ENCODE peak calls at places on chromosomes 11 and 22, in four cellular contexts. One of them, this sample, is unnamed.

GRCh38 chr11:124977006-124977405 is 23.0 kb downstream of the CCDC15 start:
- DNase-seq in mesenchymal stem cell: no peak
- DNase-seq in fibroblast of lung: peak; percentile 18
- DNase-seq in hepatocyte: no peak
- DNase-seq in this sample: no peak

GRCh38 chr11:23765862-23766261 is 731.0 kb upstream of the LUZP2 start:
- DNase-seq in mesenchymal stem cell: peak; percentile 18
- DNase-seq in fibroblast of lung: peak; percentile 28
- DNase-seq in hepatocyte: no peak
- DNase-seq in this sample: no peak

GRCh38 chr11:33515347-33515746 is 185.3 kb downstream of the C11orf91 start:
- DNase-seq in mesenchymal stem cell: no peak
- DNase-seq in fibroblast of lung: no peak
- DNase-seq in hepatocyte: no peak
- DNase-seq in this sample: no peak

GRCh38 chr22:43750751-43751150 is 61.4 kb downstream of the EFCAB6 start:
- DNase-seq in mesenchymal stem cell: no peak
- DNase-seq in fibroblast of lung: no peak
- DNase-seq in hepatocyte: no peak
- DNase-seq in this sample: no peak

GRCh38 chr22:44336962-44337657 is 24.4 kb upstream of the SHISAL1 start:
- DNase-seq in mesenchymal stem cell: no peak
- DNase-seq in fibroblast of lung: no peak
- DNase-seq in hepatocyte: no peak
- DNase-seq in this sample: no peak

GRCh38 chr22:17988800-17989513 is 35.4 kb downstream of the MICAL3 start:
- DNase-seq in mesenchymal stem cell: no peak
- DNase-seq in fibroblast of lung: no peak
- DNase-seq in hepatocyte: no peak
- DNase-seq in this sample: no peak

GRCh38 chr11:27973851-27974536 is 134.0 kb downstream of the KIF18A start:
- DNase-seq in mesenchymal stem cell: peak; percentile 24
- DNase-seq in fibroblast of lung: no peak
- DNase-seq in hepatocyte: no peak
- DNase-seq in this sample: no peak

GRCh38 chr11:65540290-65541092 is 15.6 kb downstream of the SCYL1 start:
- DNase-seq in mesenchymal stem cell: peak; percentile 90
- DNase-seq in fibroblast of lung: peak; percentile 89
- DNase-seq in hepatocyte: peak; percentile 94
- DNase-seq in this sample: peak; percentile 95

GRCh38 chr11:35103366-35104194 is 35.4 kb upstream of the CD44 start:
- DNase-seq in mesenchymal stem cell: peak; percentile 60
- DNase-seq in fibroblast of lung: no peak
- DNase-seq in hepatocyte: no peak
- DNase-seq in this sample: no peak

GRCh38 chr11:35617316-35617686 is 959 bp upstream of the FJX1 start:
- DNase-seq in mesenchymal stem cell: no peak
- DNase-seq in fibroblast of lung: no peak
- DNase-seq in hepatocyte: no peak
- DNase-seq in this sample: no peak

GRCh38 chr11:45832835-45833446 is 14.3 kb upstream of the CRY2 start:
- DNase-seq in mesenchymal stem cell: no peak
- DNase-seq in fibroblast of lung: no peak
- DNase-seq in hepatocyte: no peak
- DNase-seq in this sample: no peak

GRCh38 chr11:92675303-92675702 is 294.1 kb upstream of the MTNR1B start:
- DNase-seq in mesenchymal stem cell: no peak
- DNase-seq in fibroblast of lung: no peak
- DNase-seq in hepatocyte: no peak
- DNase-seq in this sample: no peak

GRCh38 chr11:14448229-14448628 is 51.4 kb downstream of the COPB1 start:
- DNase-seq in mesenchymal stem cell: no peak
- DNase-seq in fibroblast of lung: no peak
- DNase-seq in hepatocyte: no peak
- DNase-seq in this sample: no peak

GRCh38 chr11:10650166-10650565 is 43.4 kb downstream of the IRAG1 start:
- DNase-seq in mesenchymal stem cell: no peak
- DNase-seq in fibroblast of lung: no peak
- DNase-seq in hepatocyte: no peak
- DNase-seq in this sample: no peak

GRCh38 chr11:10648896-10649295 is 44.7 kb downstream of the IRAG1 start:
- DNase-seq in mesenchymal stem cell: no peak
- DNase-seq in fibroblast of lung: no peak
- DNase-seq in hepatocyte: no peak
- DNase-seq in this sample: no peak

GRCh38 chr11:10651579-10652361 is 41.8 kb downstream of the IRAG1 start:
- DNase-seq in mesenchymal stem cell: peak; percentile 67
- DNase-seq in fibroblast of lung: no peak
- DNase-seq in hepatocyte: no peak
- DNase-seq in this sample: no peak

GRCh38 chr11:10653242-10653641 is 40.3 kb downstream of the IRAG1 start:
- DNase-seq in mesenchymal stem cell: no peak
- DNase-seq in fibroblast of lung: no peak
- DNase-seq in hepatocyte: no peak
- DNase-seq in this sample: no peak

DNA sequence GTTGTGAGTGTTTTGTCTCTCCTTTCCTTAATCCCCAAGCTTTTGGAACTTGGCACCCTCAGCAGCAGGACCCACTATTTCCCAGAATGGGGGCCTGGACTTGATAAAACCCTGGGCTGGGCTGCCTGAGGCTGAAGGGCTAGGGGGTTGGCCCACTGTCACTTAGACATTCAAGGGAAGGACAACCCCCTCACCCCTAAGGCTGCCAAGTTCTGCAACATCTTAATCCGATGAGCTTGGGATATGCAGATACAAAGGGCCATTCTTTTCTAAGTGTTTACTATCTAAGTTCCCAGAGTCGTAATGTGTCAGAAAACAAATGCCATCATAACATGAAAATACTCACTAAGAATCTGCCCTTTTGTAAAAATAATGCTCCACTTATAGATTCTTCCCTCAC is 42.9 kb downstream of the IRAG1 start:
- DNase-seq in mesenchymal stem cell: no peak
- DNase-seq in fibroblast of lung: no peak
- DNase-seq in hepatocyte: no peak
- DNase-seq in this sample: no peak
- H3K27ac ChIP-seq in mesenchymal stem cell: no peak overlapping the region
- H3K27ac ChIP-seq in fibroblast of lung: no peak overlapping the region
- H3K27ac ChIP-seq in hepatocyte: no peak overlapping the region
- H3K27ac ChIP-seq in this sample: no peak overlapping the region

GRCh38 chr11:101584129-101584515 is 315 bp upstream of the TRPC6 start:
- DNase-seq in mesenchymal stem cell: no peak
- DNase-seq in fibroblast of lung: no peak
- DNase-seq in hepatocyte: no peak
- DNase-seq in this sample: no peak
- H3K27ac ChIP-seq in mesenchymal stem cell: no peak overlapping the region
- H3K27ac ChIP-seq in fibroblast of lung: peak overlapping the region; percentile 55
- H3K27ac ChIP-seq in hepatocyte: no peak overlapping the region
- H3K27ac ChIP-seq in this sample: no peak overlapping the region

GRCh38 chr11:61120865-61121831 is 18.9 kb downstream of the CD5 start:
- DNase-seq in mesenchymal stem cell: peak; percentile 16
- DNase-seq in fibroblast of lung: peak; percentile 12
- DNase-seq in hepatocyte: peak; percentile 70
- DNase-seq in this sample: no peak
- H3K27ac ChIP-seq in mesenchymal stem cell: no peak overlapping the region
- H3K27ac ChIP-seq in fibroblast of lung: no peak overlapping the region
- H3K27ac ChIP-seq in hepatocyte: no peak overlapping the region
- H3K27ac ChIP-seq in this sample: no peak overlapping the region

GRCh38 chr22:33535937-33536875 is 384.1 kb downstream of the LARGE1 start:
- DNase-seq in mesenchymal stem cell: no peak
- DNase-seq in fibroblast of lung: no peak
- DNase-seq in hepatocyte: no peak
- DNase-seq in this sample: no peak
- H3K27ac ChIP-seq in mesenchymal stem cell: no peak overlapping the region
- H3K27ac ChIP-seq in fibroblast of lung: no peak overlapping the region
- H3K27ac ChIP-seq in hepatocyte: no peak overlapping the region
- H3K27ac ChIP-seq in this sample: no peak overlapping the region

GRCh38 chr22:36453266-36453607 is 28.2 kb downstream of the TXN2 start:
- DNase-seq in mesenchymal stem cell: no peak
- DNase-seq in fibroblast of lung: no peak
- DNase-seq in hepatocyte: no peak
- DNase-seq in this sample: no peak
- H3K27ac ChIP-seq in mesenchymal stem cell: no peak overlapping the region
- H3K27ac ChIP-seq in fibroblast of lung: no peak overlapping the region
- H3K27ac ChIP-seq in hepatocyte: no peak overlapping the region
- H3K27ac ChIP-seq in this sample: peak overlapping the region; percentile 72

GRCh38 chr11:11173316-11174025 is 179.6 kb downstream of the CSNK2A3 start:
- DNase-seq in mesenchymal stem cell: no peak
- DNase-seq in fibroblast of lung: no peak
- DNase-seq in hepatocyte: no peak
- DNase-seq in this sample: no peak

GRCh38 chr11:11178671-11179070 is 174.4 kb downstream of the CSNK2A3 start:
- DNase-seq in mesenchymal stem cell: peak; percentile 26
- DNase-seq in fibroblast of lung: no peak
- DNase-seq in hepatocyte: peak; percentile 13
- DNase-seq in this sample: no peak

GRCh38 chr11:11177156-11177808 is 175.8 kb downstream of the CSNK2A3 start:
- DNase-seq in mesenchymal stem cell: no peak
- DNase-seq in fibroblast of lung: no peak
- DNase-seq in hepatocyte: no peak
- DNase-seq in this sample: no peak

DNA sequence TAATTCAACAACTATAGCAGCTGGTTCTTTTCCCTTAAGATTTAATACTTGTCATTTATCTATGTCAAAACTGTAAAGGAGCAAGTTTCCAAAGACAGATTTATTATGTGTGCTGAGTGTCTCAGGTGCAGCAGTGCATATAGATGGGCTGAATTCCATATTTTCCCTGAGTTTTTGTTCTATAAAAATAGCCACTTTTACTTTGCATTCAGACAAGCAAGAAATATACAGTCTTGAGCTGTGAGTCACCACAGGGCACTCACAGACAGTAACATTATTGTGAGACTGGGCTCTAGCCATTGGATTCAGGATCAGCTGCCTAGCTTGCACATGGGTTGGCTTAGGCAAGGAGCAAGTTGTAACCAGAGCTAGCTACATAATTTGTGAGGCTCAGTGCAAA is 173.8 kb downstream of the CSNK2A3 start:
- DNase-seq in mesenchymal stem cell: peak; percentile 82
- DNase-seq in fibroblast of lung: peak; percentile 77
- DNase-seq in hepatocyte: peak; percentile 77
- DNase-seq in this sample: peak; percentile 78
- H3K27ac ChIP-seq in mesenchymal stem cell: peak overlapping the region; percentile 73
- H3K27ac ChIP-seq in fibroblast of lung: no peak overlapping the region
- H3K27ac ChIP-seq in hepatocyte: peak overlapping the region; percentile 70
- H3K27ac ChIP-seq in this sample: no peak overlapping the region

GRCh38 chr11:48114740-48115139 is 101.9 kb upstream of the OR4B1 start:
- DNase-seq in mesenchymal stem cell: no peak
- DNase-seq in fibroblast of lung: no peak
- DNase-seq in hepatocyte: no peak
- DNase-seq in this sample: no peak
- H3K27ac ChIP-seq in mesenchymal stem cell: no peak overlapping the region
- H3K27ac ChIP-seq in fibroblast of lung: no peak overlapping the region
- H3K27ac ChIP-seq in hepatocyte: no peak overlapping the region
- H3K27ac ChIP-seq in this sample: no peak overlapping the region

GRCh38 chr11:77027275-77027674 is 6.9 kb upstream of the B3GNT6 start:
- DNase-seq in mesenchymal stem cell: no peak
- DNase-seq in fibroblast of lung: no peak
- DNase-seq in hepatocyte: no peak
- DNase-seq in this sample: no peak

GRCh38 chr11:77029829-77030228 is 4.4 kb upstream of the B3GNT6 start:
- DNase-seq in mesenchymal stem cell: no peak
- DNase-seq in fibroblast of lung: no peak
- DNase-seq in hepatocyte: no peak
- DNase-seq in this sample: no peak

GRCh38 chr11:77031599-77031998 is 2.6 kb upstream of the B3GNT6 start:
- DNase-seq in mesenchymal stem cell: no peak
- DNase-seq in fibroblast of lung: no peak
- DNase-seq in hepatocyte: no peak
- DNase-seq in this sample: no peak

GRCh38 chr11:77035041-77035440 is 843 bp downstream of the B3GNT6 start:
- DNase-seq in mesenchymal stem cell: no peak
- DNase-seq in fibroblast of lung: no peak
- DNase-seq in hepatocyte: no peak
- DNase-seq in this sample: no peak

DNA sequence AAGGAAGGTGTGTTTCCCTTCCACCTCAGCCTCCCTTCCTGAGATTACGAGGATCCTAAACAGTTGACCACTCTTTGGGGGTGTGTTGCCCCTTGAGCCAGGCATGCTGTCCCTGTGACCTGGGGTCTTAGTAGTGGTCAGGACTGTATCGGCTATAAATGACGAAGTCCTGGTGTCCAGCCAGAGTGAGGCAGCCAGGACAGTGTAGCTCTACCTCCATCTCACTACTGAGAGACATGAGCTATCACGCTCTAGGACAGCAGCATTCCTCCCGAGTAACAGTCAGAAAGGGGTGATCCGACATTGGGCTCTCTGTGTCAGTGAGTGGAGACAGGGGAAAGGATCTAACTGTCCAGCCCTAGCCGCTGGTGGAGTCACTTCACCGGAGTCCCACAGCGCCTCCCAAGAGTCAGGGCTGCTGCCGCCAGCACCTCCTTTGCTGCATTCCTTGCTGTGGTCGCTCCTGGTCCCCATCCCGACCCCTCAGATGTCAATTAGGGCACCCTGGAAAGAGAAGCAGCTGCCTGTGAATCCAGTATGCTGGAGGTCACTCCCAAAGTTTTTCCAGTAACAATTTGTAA is 3.3 kb upstream of the B3GNT6 start:
- DNase-seq in mesenchymal stem cell: no peak
- DNase-seq in fibroblast of lung: no peak
- DNase-seq in hepatocyte: no peak
- DNase-seq in this sample: no peak
- H3K27ac ChIP-seq in mesenchymal stem cell: no peak overlapping the region
- H3K27ac ChIP-seq in fibroblast of lung: no peak overlapping the region
- H3K27ac ChIP-seq in hepatocyte: no peak overlapping the region
- H3K27ac ChIP-seq in this sample: no peak overlapping the region

GRCh38 chr11:95884802-95885201 is 39.1 kb downstream of the MTMR2 start:
- DNase-seq in mesenchymal stem cell: no peak
- DNase-seq in fibroblast of lung: no peak
- DNase-seq in hepatocyte: no peak
- DNase-seq in this sample: no peak
- H3K27ac ChIP-seq in mesenchymal stem cell: no peak overlapping the region
- H3K27ac ChIP-seq in fibroblast of lung: no peak overlapping the region
- H3K27ac ChIP-seq in hepatocyte: no peak overlapping the region
- H3K27ac ChIP-seq in this sample: no peak overlapping the region

GRCh38 chr11:126791991-126792390 is 208.6 kb downstream of the KIRREL3 start:
- DNase-seq in mesenchymal stem cell: no peak
- DNase-seq in fibroblast of lung: no peak
- DNase-seq in hepatocyte: no peak
- DNase-seq in this sample: no peak
- H3K27ac ChIP-seq in mesenchymal stem cell: no peak overlapping the region
- H3K27ac ChIP-seq in fibroblast of lung: no peak overlapping the region
- H3K27ac ChIP-seq in hepatocyte: no peak overlapping the region
- H3K27ac ChIP-seq in this sample: no peak overlapping the region

This sample was measured in RWPE1.